ENCODE peak calls at places on chromosomes 3 and 15, in eight cellular contexts. One of them, this sample, is unnamed.

GRCh38 chr15:97504031-97504430 is 456.5 kb upstream of the ARRDC4 start:
- DNase-seq in HCT116: no peak
- DNase-seq in GM12878: no peak
- DNase-seq in breast epithelium: no peak
- DNase-seq in HepG2: no peak
- DNase-seq in sigmoid colon: no peak
- DNase-seq in transverse colon: no peak
- DNase-seq in stomach: no peak
- DNase-seq in this sample: peak; percentile 97

GRCh38 chr3:179945569-179945968 is 91.2 kb downstream of the PEX5L start:
- DNase-seq in HCT116: no peak
- DNase-seq in GM12878: no peak
- DNase-seq in breast epithelium: no peak
- DNase-seq in HepG2: no peak
- DNase-seq in sigmoid colon: no peak
- DNase-seq in transverse colon: no peak
- DNase-seq in stomach: no peak
- DNase-seq in this sample: no peak

GRCh38 chr3:196969660-196970546 is 1.3 kb upstream of the PIGZ start:
- DNase-seq in HCT116: no peak
- DNase-seq in GM12878: no peak
- DNase-seq in breast epithelium: no peak
- DNase-seq in HepG2: no peak
- DNase-seq in sigmoid colon: no peak
- DNase-seq in transverse colon: peak; percentile 70
- DNase-seq in stomach: peak; percentile 69
- DNase-seq in this sample: peak; percentile 57

GRCh38 chr3:158768881-158769518 is 32.9 kb upstream of the MFSD1 start:
- DNase-seq in HCT116: no peak
- DNase-seq in GM12878: no peak
- DNase-seq in breast epithelium: no peak
- DNase-seq in HepG2: peak; percentile 90
- DNase-seq in sigmoid colon: peak; percentile 70
- DNase-seq in transverse colon: peak; percentile 11
- DNase-seq in stomach: no peak
- DNase-seq in this sample: peak; percentile 85

GRCh38 chr3:37991823-37992222 is 1.2 kb downstream of the VILL start:
- DNase-seq in HCT116: no peak
- DNase-seq in GM12878: no peak
- DNase-seq in breast epithelium: no peak
- DNase-seq in HepG2: no peak
- DNase-seq in sigmoid colon: peak; percentile 52
- DNase-seq in transverse colon: no peak
- DNase-seq in stomach: peak; percentile 25
- DNase-seq in this sample: no peak

GRCh38 chr3:133843634-133844033 is 38.0 kb downstream of the SRPRB start:
- DNase-seq in HCT116: no peak
- DNase-seq in GM12878: no peak
- DNase-seq in breast epithelium: no peak
- DNase-seq in HepG2: no peak
- DNase-seq in sigmoid colon: peak; percentile 33
- DNase-seq in transverse colon: no peak
- DNase-seq in stomach: no peak
- DNase-seq in this sample: no peak

GRCh38 chr15:64521726-64522164 is 61.4 kb downstream of the ZNF609 start:
- DNase-seq in HCT116: peak; percentile 68
- DNase-seq in GM12878: no peak
- DNase-seq in breast epithelium: no peak
- DNase-seq in HepG2: peak; percentile 78
- DNase-seq in sigmoid colon: peak; percentile 60
- DNase-seq in transverse colon: no peak
- DNase-seq in stomach: peak; percentile 51
- DNase-seq in this sample: no peak

GRCh38 chr3:157082305-157082981 is 77.5 kb downstream of the CCNL1 start:
- DNase-seq in HCT116: peak; percentile 18
- DNase-seq in GM12878: no peak
- DNase-seq in breast epithelium: no peak
- DNase-seq in HepG2: no peak
- DNase-seq in sigmoid colon: no peak
- DNase-seq in transverse colon: no peak
- DNase-seq in stomach: peak; percentile 17
- DNase-seq in this sample: no peak

GRCh38 chr15:78993931-78994530 is 49.2 kb upstream of the CTSH start:
- DNase-seq in HCT116: no peak
- DNase-seq in GM12878: no peak
- DNase-seq in breast epithelium: no peak
- DNase-seq in HepG2: peak; percentile 97
- DNase-seq in sigmoid colon: no peak
- DNase-seq in transverse colon: no peak
- DNase-seq in stomach: no peak
- DNase-seq in this sample: no peak

GRCh38 chr3:42745776-42746454 is 27.1 kb downstream of the CCDC13 start:
- DNase-seq in HCT116: no peak
- DNase-seq in GM12878: no peak
- DNase-seq in breast epithelium: no peak
- DNase-seq in HepG2: no peak
- DNase-seq in sigmoid colon: no peak
- DNase-seq in transverse colon: no peak
- DNase-seq in stomach: no peak
- DNase-seq in this sample: no peak

GRCh38 chr15:65991721-65992472 is 122.6 kb downstream of the RAB11A start:
- DNase-seq in HCT116: no peak
- DNase-seq in GM12878: no peak
- DNase-seq in breast epithelium: no peak
- DNase-seq in HepG2: no peak
- DNase-seq in sigmoid colon: no peak
- DNase-seq in transverse colon: no peak
- DNase-seq in stomach: no peak
- DNase-seq in this sample: no peak

GRCh38 chr3:48553886-48554845 is 2.4 kb downstream of the PFKFB4 start:
- DNase-seq in HCT116: no peak
- DNase-seq in GM12878: no peak
- DNase-seq in breast epithelium: no peak
- DNase-seq in HepG2: no peak
- DNase-seq in sigmoid colon: no peak
- DNase-seq in transverse colon: no peak
- DNase-seq in stomach: no peak
- DNase-seq in this sample: no peak

GRCh38 chr15:76976572-76977270 is 18.2 kb upstream of the PSTPIP1 start:
- DNase-seq in HCT116: no peak
- DNase-seq in GM12878: no peak
- DNase-seq in breast epithelium: no peak
- DNase-seq in HepG2: no peak
- DNase-seq in sigmoid colon: no peak
- DNase-seq in transverse colon: no peak
- DNase-seq in stomach: no peak
- DNase-seq in this sample: no peak

GRCh38 chr3:69014022-69014580 is 617 bp upstream of the EOGT start:
- DNase-seq in HCT116: no peak
- DNase-seq in GM12878: peak; percentile 2
- DNase-seq in breast epithelium: no peak
- DNase-seq in HepG2: no peak
- DNase-seq in sigmoid colon: no peak
- DNase-seq in transverse colon: no peak
- DNase-seq in stomach: no peak
- DNase-seq in this sample: no peak

GRCh38 chr3:69012111-69012835 is 1.2 kb downstream of the EOGT start:
- DNase-seq in HCT116: no peak
- DNase-seq in GM12878: no peak
- DNase-seq in breast epithelium: peak; percentile 65
- DNase-seq in HepG2: no peak
- DNase-seq in sigmoid colon: peak; percentile 82
- DNase-seq in transverse colon: peak; percentile 19
- DNase-seq in stomach: no peak
- DNase-seq in this sample: peak; percentile 80

GRCh38 chr3:69013256-69014021 is at the start of gene EOGT:
- DNase-seq in HCT116: peak; percentile 61
- DNase-seq in GM12878: peak; percentile 15
- DNase-seq in breast epithelium: peak; percentile 85
- DNase-seq in HepG2: peak; percentile 75
- DNase-seq in sigmoid colon: peak; percentile 94
- DNase-seq in transverse colon: peak; percentile 91
- DNase-seq in stomach: peak; percentile 89
- DNase-seq in this sample: peak; percentile 93

GRCh38 chr3:69011331-69011730 is 2.2 kb downstream of the EOGT start:
- DNase-seq in HCT116: no peak
- DNase-seq in GM12878: no peak
- DNase-seq in breast epithelium: no peak
- DNase-seq in HepG2: no peak
- DNase-seq in sigmoid colon: no peak
- DNase-seq in transverse colon: no peak
- DNase-seq in stomach: no peak
- DNase-seq in this sample: peak; percentile 24

GRCh38 chr3:69012836-69013255 is 638 bp downstream of the EOGT start:
- DNase-seq in HCT116: no peak
- DNase-seq in GM12878: no peak
- DNase-seq in breast epithelium: peak; percentile 57
- DNase-seq in HepG2: peak; percentile 22
- DNase-seq in sigmoid colon: peak; percentile 80
- DNase-seq in transverse colon: peak; percentile 60
- DNase-seq in stomach: peak; percentile 53
- DNase-seq in this sample: peak; percentile 65
- H3K4me1 ChIP-seq in HCT116: peaks cover 18% of the 10 kb centered on the region
- H3K4me1 ChIP-seq in GM12878: peaks cover 7% of the 10 kb centered on the region
- H3K4me1 ChIP-seq in breast epithelium: no peaks in the 10 kb centered on the region
- H3K4me1 ChIP-seq in HepG2: peaks cover 24% of the 10 kb centered on the region
- H3K4me1 ChIP-seq in sigmoid colon: no peaks in the 10 kb centered on the region
- H3K4me1 ChIP-seq in transverse colon: peaks cover 9% of the 10 kb centered on the region
- H3K4me1 ChIP-seq in stomach: peaks cover 20% of the 10 kb centered on the region
- H3K4me1 ChIP-seq in this sample: peaks cover 53% of the 10 kb centered on the region

DNA sequence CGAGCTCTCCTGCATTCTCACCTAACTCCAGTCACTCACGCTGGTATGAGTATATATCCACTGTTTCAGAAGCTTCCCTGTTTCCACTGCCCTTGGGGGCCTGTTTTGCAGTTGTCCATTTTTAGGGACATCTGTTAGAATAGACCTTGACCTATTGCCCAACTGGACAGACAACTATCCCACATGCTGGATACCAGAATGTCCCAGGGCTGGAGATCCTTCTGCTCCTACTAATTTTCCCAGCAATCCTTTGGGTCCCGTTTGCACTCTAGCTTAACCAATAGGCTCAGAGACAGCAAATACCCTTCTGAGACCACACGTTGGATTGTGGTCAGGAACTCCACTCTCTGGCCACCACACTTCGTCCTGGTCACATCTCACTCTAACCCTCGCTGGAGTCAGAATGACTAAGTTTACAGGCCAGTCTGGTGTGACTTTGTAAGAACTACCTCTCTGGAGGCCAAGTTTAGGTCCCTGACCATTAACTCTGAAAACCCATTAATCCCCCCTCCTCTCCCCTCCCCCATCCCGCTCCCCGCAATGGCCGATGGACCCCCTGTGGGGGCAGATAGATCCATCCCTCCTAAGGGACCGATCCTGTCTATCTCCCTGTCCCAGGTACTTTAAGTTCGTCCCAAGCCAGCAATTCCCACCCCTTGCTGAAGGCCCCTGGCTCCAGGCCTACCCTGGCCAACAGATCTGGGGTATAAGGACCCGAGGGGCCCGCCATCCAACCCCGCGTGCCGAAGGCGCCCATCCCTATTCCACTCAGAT is 35.5 kb downstream of the HMCES start:
- DNase-seq in HCT116: no peak
- DNase-seq in GM12878: no peak
- DNase-seq in breast epithelium: no peak
- DNase-seq in HepG2: peak; percentile 85
- DNase-seq in sigmoid colon: no peak
- DNase-seq in transverse colon: peak; percentile 27
- DNase-seq in stomach: no peak
- DNase-seq in this sample: no peak
- TF ChIP-seq POLR2AphosphoS5 in HCT116: peak; percentile 56
- TF ChIP-seq POLR2AphosphoS5 in GM12878: peak; percentile 77
- TF ChIP-seq POLR2AphosphoS5 in breast epithelium: peak; percentile 26
- TF ChIP-seq POLR2AphosphoS5 in HepG2: peak; percentile 69
- TF ChIP-seq POLR2AphosphoS5 in sigmoid colon: peak; percentile 6
- TF ChIP-seq POLR2AphosphoS5 in transverse colon: peak; percentile 18
- TF ChIP-seq POLR2AphosphoS5 in stomach: no peak
- TF ChIP-seq POLR2AphosphoS5 in this sample: peak; percentile 9

GRCh38 chr15:85587707-85588441 is 206.9 kb downstream of the KLHL25 start:
- DNase-seq in HCT116: peak; percentile 34
- DNase-seq in GM12878: no peak
- DNase-seq in breast epithelium: no peak
- DNase-seq in HepG2: no peak
- DNase-seq in sigmoid colon: no peak
- DNase-seq in transverse colon: no peak
- DNase-seq in stomach: no peak
- DNase-seq in this sample: peak; percentile 58

GRCh38 chr15:85583404-85584390 is 203.3 kb downstream of the AKAP13 start:
- DNase-seq in HCT116: peak; percentile 36
- DNase-seq in GM12878: peak; percentile 93
- DNase-seq in breast epithelium: no peak
- DNase-seq in HepG2: no peak
- DNase-seq in sigmoid colon: peak; percentile 75
- DNase-seq in transverse colon: peak; percentile 65
- DNase-seq in stomach: peak; percentile 66
- DNase-seq in this sample: peak; percentile 81

GRCh38 chr15:85582076-85582718 is 201.8 kb downstream of the AKAP13 start:
- DNase-seq in HCT116: no peak
- DNase-seq in GM12878: peak; percentile 34
- DNase-seq in breast epithelium: no peak
- DNase-seq in HepG2: no peak
- DNase-seq in sigmoid colon: no peak
- DNase-seq in transverse colon: peak; percentile 57
- DNase-seq in stomach: peak; percentile 37
- DNase-seq in this sample: peak; percentile 80

GRCh38 chr15:85582719-85583089 is 202.3 kb downstream of the AKAP13 start:
- DNase-seq in HCT116: no peak
- DNase-seq in GM12878: peak; percentile 28
- DNase-seq in breast epithelium: no peak
- DNase-seq in HepG2: no peak
- DNase-seq in sigmoid colon: peak; percentile 77
- DNase-seq in transverse colon: peak; percentile 75
- DNase-seq in stomach: peak; percentile 53
- DNase-seq in this sample: peak; percentile 98

DNA sequence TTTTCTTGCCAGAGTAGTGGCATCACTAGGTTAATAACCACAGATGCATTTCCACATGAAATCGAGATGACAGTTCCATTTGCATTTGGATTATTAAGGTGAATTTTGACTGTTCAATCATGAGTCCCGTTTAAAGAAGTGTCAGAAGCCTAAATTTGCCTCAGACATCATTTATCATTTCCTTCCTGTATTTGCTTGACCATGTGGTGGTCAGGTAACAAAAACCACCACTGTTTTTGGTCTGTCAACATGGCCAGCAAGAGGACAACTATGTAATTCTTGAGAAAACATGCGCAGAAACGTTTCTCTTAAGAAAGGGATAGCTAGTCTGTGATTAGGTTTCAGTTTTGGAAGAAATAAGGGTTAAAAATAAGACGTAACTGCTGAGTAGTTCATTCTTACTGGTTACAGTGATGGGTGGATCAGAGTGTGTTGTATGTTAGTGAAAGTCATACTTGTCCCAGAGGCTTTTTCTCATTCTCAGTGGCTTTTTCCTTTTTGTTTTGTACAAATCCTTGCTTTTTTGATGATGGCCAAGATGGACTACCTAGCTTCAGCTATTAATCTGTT is 204.5 kb downstream of the AKAP13 start:
- DNase-seq in HCT116: no peak
- DNase-seq in GM12878: peak; percentile 30
- DNase-seq in breast epithelium: no peak
- DNase-seq in HepG2: no peak
- DNase-seq in sigmoid colon: no peak
- DNase-seq in transverse colon: no peak
- DNase-seq in stomach: no peak
- DNase-seq in this sample: no peak
- H3K4me3 ChIP-seq in HCT116: no peak overlapping the region
- H3K4me3 ChIP-seq in GM12878: peak overlapping the region; percentile 22
- H3K4me3 ChIP-seq in breast epithelium: no peak overlapping the region
- H3K4me3 ChIP-seq in HepG2: no peak overlapping the region
- H3K4me3 ChIP-seq in sigmoid colon: peak overlapping the region; percentile 41
- H3K4me3 ChIP-seq in transverse colon: no peak overlapping the region
- H3K4me3 ChIP-seq in stomach: peak overlapping the region; percentile 56
- H3K4me3 ChIP-seq in this sample: no peak overlapping the region

GRCh38 chr3:57155214-57155613 is 9.9 kb downstream of the IL17RD start:
- DNase-seq in HCT116: no peak
- DNase-seq in GM12878: no peak
- DNase-seq in breast epithelium: no peak
- DNase-seq in HepG2: no peak
- DNase-seq in sigmoid colon: no peak
- DNase-seq in transverse colon: no peak
- DNase-seq in stomach: no peak
- DNase-seq in this sample: no peak
- H3K4me1 ChIP-seq in HCT116: peaks cover 20% of the 10 kb centered on the region
- H3K4me1 ChIP-seq in GM12878: no peaks in the 10 kb centered on the region
- H3K4me1 ChIP-seq in breast epithelium: peaks cover 12% of the 10 kb centered on the region
- H3K4me1 ChIP-seq in HepG2: peaks cover 10% of the 10 kb centered on the region
- H3K4me1 ChIP-seq in sigmoid colon: no peaks in the 10 kb centered on the region
- H3K4me1 ChIP-seq in transverse colon: peaks cover 18% of the 10 kb centered on the region
- H3K4me1 ChIP-seq in stomach: no peaks in the 10 kb centered on the region
- H3K4me1 ChIP-seq in this sample: peaks cover 20% of the 10 kb centered on the region

This sample was measured in endothelial cell of umbilical vein.